ENCODE peak calls at places on chromosomes 5 and 9, in six cellular contexts. One of them, this sample, is unnamed.

GRCh38 chr9:89408628-89409101 is 89.2 kb downstream of the SEMA4D start:
- DNase-seq in brain microvascular endothelial cell: no peak
- DNase-seq in heart right ventricle: no peak
- DNase-seq in RWPE1: no peak
- DNase-seq in neuronal stem cell: no peak
- DNase-seq in psoas muscle: no peak
- DNase-seq in this sample: no peak

GRCh38 chr5:96968074-96968473 is 32.2 kb downstream of the LNPEP start:
- DNase-seq in brain microvascular endothelial cell: peak
- DNase-seq in heart right ventricle: no peak
- DNase-seq in RWPE1: peak
- DNase-seq in neuronal stem cell: no peak
- DNase-seq in psoas muscle: no peak
- DNase-seq in this sample: no peak

GRCh38 chr5:6181147-6181729 is 197.1 kb downstream of the MED10 start:
- DNase-seq in brain microvascular endothelial cell: no peak
- DNase-seq in heart right ventricle: no peak
- DNase-seq in RWPE1: no peak
- DNase-seq in neuronal stem cell: no peak
- DNase-seq in psoas muscle: no peak
- DNase-seq in this sample: no peak

GRCh38 chr5:1400211-1400855 is 44.9 kb downstream of the SLC6A3 start:
- DNase-seq in brain microvascular endothelial cell: no peak
- DNase-seq in heart right ventricle: no peak
- DNase-seq in RWPE1: no peak
- DNase-seq in neuronal stem cell: no peak
- DNase-seq in psoas muscle: peak
- DNase-seq in this sample: no peak

GRCh38 chr9:130448771-130449170 is 4.0 kb downstream of the ASS1 start:
- DNase-seq in brain microvascular endothelial cell: no peak
- DNase-seq in heart right ventricle: no peak
- DNase-seq in RWPE1: no peak
- DNase-seq in neuronal stem cell: no peak
- DNase-seq in psoas muscle: no peak
- DNase-seq in this sample: no peak

GRCh38 chr9:124940521-124940893 is 376 bp downstream of the GOLGA1 start:
- DNase-seq in brain microvascular endothelial cell: no peak
- DNase-seq in heart right ventricle: no peak
- DNase-seq in RWPE1: peak
- DNase-seq in neuronal stem cell: no peak
- DNase-seq in psoas muscle: no peak
- DNase-seq in this sample: no peak

GRCh38 chr5:72178910-72179815 is 71.9 kb downstream of the MAP1B start:
- DNase-seq in brain microvascular endothelial cell: peak
- DNase-seq in heart right ventricle: peak
- DNase-seq in RWPE1: peak
- DNase-seq in neuronal stem cell: peak
- DNase-seq in psoas muscle: peak
- DNase-seq in this sample: peak

GRCh38 chr9:12923472-12924009 is 148.7 kb downstream of the LURAP1L start:
- DNase-seq in brain microvascular endothelial cell: peak
- DNase-seq in heart right ventricle: no peak
- DNase-seq in RWPE1: no peak
- DNase-seq in neuronal stem cell: no peak
- DNase-seq in psoas muscle: no peak
- DNase-seq in this sample: peak

GRCh38 chr9:14752871-14753270 is 30.3 kb upstream of the CER1 start:
- DNase-seq in brain microvascular endothelial cell: no peak
- DNase-seq in heart right ventricle: no peak
- DNase-seq in RWPE1: no peak
- DNase-seq in neuronal stem cell: no peak
- DNase-seq in psoas muscle: no peak
- DNase-seq in this sample: no peak

GRCh38 chr9:4640027-4640426 is 22.1 kb upstream of the PLPP6 start:
- DNase-seq in brain microvascular endothelial cell: peak
- DNase-seq in heart right ventricle: no peak
- DNase-seq in RWPE1: no peak
- DNase-seq in neuronal stem cell: no peak
- DNase-seq in psoas muscle: no peak
- DNase-seq in this sample: no peak

GRCh38 chr5:136332213-136332612 is 33.1 kb downstream of the TRPC7 start:
- DNase-seq in brain microvascular endothelial cell: no peak
- DNase-seq in heart right ventricle: no peak
- DNase-seq in RWPE1: no peak
- DNase-seq in neuronal stem cell: no peak
- DNase-seq in psoas muscle: no peak
- DNase-seq in this sample: no peak

GRCh38 chr5:139458580-139459407 is 3.7 kb downstream of the ECSCR start:
- DNase-seq in brain microvascular endothelial cell: peak
- DNase-seq in heart right ventricle: no peak
- DNase-seq in RWPE1: no peak
- DNase-seq in neuronal stem cell: no peak
- DNase-seq in psoas muscle: no peak
- DNase-seq in this sample: no peak

GRCh38 chr9:127923046-127923445 is 6.2 kb upstream of the ST6GALNAC4 start:
- DNase-seq in brain microvascular endothelial cell: no peak
- DNase-seq in heart right ventricle: no peak
- DNase-seq in RWPE1: no peak
- DNase-seq in neuronal stem cell: no peak
- DNase-seq in psoas muscle: no peak
- DNase-seq in this sample: no peak

DNA sequence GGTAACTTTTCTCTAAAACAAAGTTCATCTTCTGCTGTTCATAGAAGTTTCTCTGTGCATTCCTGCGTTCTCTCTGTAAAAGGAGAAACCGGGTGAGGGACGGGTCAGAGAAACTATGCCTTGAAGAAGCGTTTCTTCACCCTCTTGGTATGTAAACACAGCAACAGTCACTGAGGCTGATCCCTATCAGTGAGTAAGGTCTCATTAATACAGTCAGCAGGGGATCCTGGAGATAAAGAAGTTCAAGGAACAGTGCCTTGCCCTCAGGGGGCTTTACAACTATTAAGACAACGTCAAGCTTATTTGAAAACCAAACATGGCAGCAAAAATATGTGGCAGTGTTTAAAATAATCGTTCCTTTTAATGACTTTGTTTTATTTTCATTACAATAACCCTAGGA is 202.9 kb upstream of the IL12B start:
- DNase-seq in brain microvascular endothelial cell: peak
- DNase-seq in heart right ventricle: no peak
- DNase-seq in RWPE1: no peak
- DNase-seq in neuronal stem cell: no peak
- DNase-seq in psoas muscle: no peak
- DNase-seq in this sample: no peak
- H3K27ac ChIP-seq in brain microvascular endothelial cell: no peak
- H3K27ac ChIP-seq in heart right ventricle: no peak
- H3K27ac ChIP-seq in RWPE1: no peak
- H3K27ac ChIP-seq in neuronal stem cell: no peak
- H3K27ac ChIP-seq in psoas muscle: no peak
- H3K27ac ChIP-seq in this sample: no peak

GRCh38 chr5:179439181-179439990 is 94.1 kb upstream of the ADAMTS2 start:
- DNase-seq in brain microvascular endothelial cell: no peak
- DNase-seq in heart right ventricle: no peak
- DNase-seq in RWPE1: no peak
- DNase-seq in neuronal stem cell: no peak
- DNase-seq in psoas muscle: no peak
- DNase-seq in this sample: no peak

GRCh38 chr5:179438041-179438441 is 92.8 kb upstream of the ADAMTS2 start:
- DNase-seq in brain microvascular endothelial cell: no peak
- DNase-seq in heart right ventricle: peak
- DNase-seq in RWPE1: no peak
- DNase-seq in neuronal stem cell: no peak
- DNase-seq in psoas muscle: no peak
- DNase-seq in this sample: no peak

GRCh38 chr5:179437341-179438001 is 92.2 kb upstream of the ADAMTS2 start:
- DNase-seq in brain microvascular endothelial cell: no peak
- DNase-seq in heart right ventricle: no peak
- DNase-seq in RWPE1: no peak
- DNase-seq in neuronal stem cell: no peak
- DNase-seq in psoas muscle: no peak
- DNase-seq in this sample: no peak

GRCh38 chr5:179436321-179437122 is 91.3 kb upstream of the ADAMTS2 start:
- DNase-seq in brain microvascular endothelial cell: no peak
- DNase-seq in heart right ventricle: no peak
- DNase-seq in RWPE1: no peak
- DNase-seq in neuronal stem cell: no peak
- DNase-seq in psoas muscle: no peak
- DNase-seq in this sample: no peak

GRCh38 chr5:179438461-179438860 is 93.2 kb upstream of the ADAMTS2 start:
- DNase-seq in brain microvascular endothelial cell: no peak
- DNase-seq in heart right ventricle: no peak
- DNase-seq in RWPE1: no peak
- DNase-seq in neuronal stem cell: no peak
- DNase-seq in psoas muscle: no peak
- DNase-seq in this sample: no peak
- H3K27ac ChIP-seq in brain microvascular endothelial cell: no peak
- H3K27ac ChIP-seq in heart right ventricle: no peak
- H3K27ac ChIP-seq in RWPE1: no peak
- H3K27ac ChIP-seq in neuronal stem cell: no peak
- H3K27ac ChIP-seq in psoas muscle: no peak
- H3K27ac ChIP-seq in this sample: no peak

GRCh38 chr5:10133830-10134229 is 115.9 kb downstream of the ATPSCKMT start:
- DNase-seq in brain microvascular endothelial cell: peak
- DNase-seq in heart right ventricle: no peak
- DNase-seq in RWPE1: no peak
- DNase-seq in neuronal stem cell: no peak
- DNase-seq in psoas muscle: no peak
- DNase-seq in this sample: no peak

GRCh38 chr5:10140195-10140973 is 109.3 kb downstream of the ATPSCKMT start:
- DNase-seq in brain microvascular endothelial cell: no peak
- DNase-seq in heart right ventricle: no peak
- DNase-seq in RWPE1: no peak
- DNase-seq in neuronal stem cell: no peak
- DNase-seq in psoas muscle: no peak
- DNase-seq in this sample: no peak

GRCh38 chr5:10144040-10144439 is 105.6 kb downstream of the ATPSCKMT start:
- DNase-seq in brain microvascular endothelial cell: no peak
- DNase-seq in heart right ventricle: no peak
- DNase-seq in RWPE1: no peak
- DNase-seq in neuronal stem cell: no peak
- DNase-seq in psoas muscle: no peak
- DNase-seq in this sample: no peak

GRCh38 chr5:10138385-10139057 is 111.2 kb downstream of the ATPSCKMT start:
- DNase-seq in brain microvascular endothelial cell: no peak
- DNase-seq in heart right ventricle: no peak
- DNase-seq in RWPE1: no peak
- DNase-seq in neuronal stem cell: no peak
- DNase-seq in psoas muscle: no peak
- DNase-seq in this sample: no peak
- H3K27ac ChIP-seq in brain microvascular endothelial cell: no peak
- H3K27ac ChIP-seq in heart right ventricle: no peak
- H3K27ac ChIP-seq in RWPE1: no peak
- H3K27ac ChIP-seq in neuronal stem cell: no peak
- H3K27ac ChIP-seq in psoas muscle: no peak
- H3K27ac ChIP-seq in this sample: no peak

GRCh38 chr5:173670130-173670591 is 53.7 kb upstream of the BOD1 start:
- DNase-seq in brain microvascular endothelial cell: no peak
- DNase-seq in heart right ventricle: no peak
- DNase-seq in RWPE1: no peak
- DNase-seq in neuronal stem cell: no peak
- DNase-seq in psoas muscle: no peak
- DNase-seq in this sample: no peak
- H3K27ac ChIP-seq in brain microvascular endothelial cell: no peak
- H3K27ac ChIP-seq in heart right ventricle: no peak
- H3K27ac ChIP-seq in RWPE1: no peak
- H3K27ac ChIP-seq in neuronal stem cell: no peak
- H3K27ac ChIP-seq in psoas muscle: peak
- H3K27ac ChIP-seq in this sample: peak

DNA sequence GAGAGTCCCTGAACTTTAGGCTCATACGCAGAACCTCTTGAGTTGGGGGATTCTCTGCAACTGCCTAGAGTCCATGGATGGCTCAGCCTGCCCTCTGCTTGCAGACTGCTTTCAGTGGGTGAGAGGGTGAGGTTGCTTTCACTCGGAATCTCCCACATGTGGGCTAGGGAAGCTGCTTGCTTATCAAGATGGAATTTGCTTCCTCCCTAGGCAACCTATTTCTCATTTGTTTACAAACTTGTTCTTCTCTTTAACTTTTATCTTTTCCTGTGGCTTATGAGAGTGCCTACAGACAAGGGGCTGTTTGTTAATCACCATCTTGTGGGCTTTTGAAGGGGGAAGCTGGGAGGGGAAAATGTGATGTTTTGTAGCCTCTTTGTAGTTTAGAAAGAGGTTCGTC is 10.0 kb downstream of the TLE4 start:
- DNase-seq in brain microvascular endothelial cell: peak
- DNase-seq in heart right ventricle: no peak
- DNase-seq in RWPE1: no peak
- DNase-seq in neuronal stem cell: no peak
- DNase-seq in psoas muscle: no peak
- DNase-seq in this sample: no peak
- H3K27ac ChIP-seq in brain microvascular endothelial cell: peak
- H3K27ac ChIP-seq in heart right ventricle: peak
- H3K27ac ChIP-seq in RWPE1: no peak
- H3K27ac ChIP-seq in neuronal stem cell: peak
- H3K27ac ChIP-seq in psoas muscle: peak
- H3K27ac ChIP-seq in this sample: peak

GRCh38 chr5:150181766-150182545 is 7.9 kb upstream of the SLC6A7 start:
- DNase-seq in brain microvascular endothelial cell: no peak
- DNase-seq in heart right ventricle: no peak
- DNase-seq in RWPE1: no peak
- DNase-seq in neuronal stem cell: no peak
- DNase-seq in psoas muscle: no peak
- DNase-seq in this sample: no peak

GRCh38 chr5:150183436-150183835 is 6.4 kb upstream of the SLC6A7 start:
- DNase-seq in brain microvascular endothelial cell: no peak
- DNase-seq in heart right ventricle: no peak
- DNase-seq in RWPE1: no peak
- DNase-seq in neuronal stem cell: no peak
- DNase-seq in psoas muscle: no peak
- DNase-seq in this sample: no peak

GRCh38 chr5:150184006-150184405 is 5.9 kb upstream of the SLC6A7 start:
- DNase-seq in brain microvascular endothelial cell: no peak
- DNase-seq in heart right ventricle: no peak
- DNase-seq in RWPE1: no peak
- DNase-seq in neuronal stem cell: no peak
- DNase-seq in psoas muscle: no peak
- DNase-seq in this sample: no peak

GRCh38 chr5:150181035-150181434 is 8.8 kb upstream of the SLC6A7 start:
- DNase-seq in brain microvascular endothelial cell: no peak
- DNase-seq in heart right ventricle: no peak
- DNase-seq in RWPE1: no peak
- DNase-seq in neuronal stem cell: no peak
- DNase-seq in psoas muscle: no peak
- DNase-seq in this sample: no peak

GRCh38 chr5:150182774-150183173 is 7.1 kb upstream of the SLC6A7 start:
- DNase-seq in brain microvascular endothelial cell: no peak
- DNase-seq in heart right ventricle: no peak
- DNase-seq in RWPE1: no peak
- DNase-seq in neuronal stem cell: no peak
- DNase-seq in psoas muscle: no peak
- DNase-seq in this sample: no peak
- H3K27ac ChIP-seq in brain microvascular endothelial cell: no peak
- H3K27ac ChIP-seq in heart right ventricle: no peak
- H3K27ac ChIP-seq in RWPE1: no peak
- H3K27ac ChIP-seq in neuronal stem cell: no peak
- H3K27ac ChIP-seq in psoas muscle: no peak
- H3K27ac ChIP-seq in this sample: no peak